ENCODE peak calls at places on chromosomes 3 and 15, in six cellular contexts. L is HCT116, E is stomach, N is GM12892, F is GM12891, D is GM12878. G is an unnamed sample.

GRCh38 chr3:10546887-10547286 is 41.5 kb upstream of the ATP2B2 start:
- DNase-seq in L (no peak), F (no peak), N (no peak), E (no peak), D (no peak), G (no peak)

GRCh38 chr15:39360417-39360816 is 220.5 kb upstream of the THBS1 start:
- DNase-seq in E (no peak), D (no peak), F (no peak), N (no peak), L (no peak), G (no peak)

GRCh38 chr15:48695835-48696573 is 50.5 kb upstream of the FBN1 start:
- DNase-seq in L (no peak), N (no peak), F (no peak), E (no peak), D (no peak), G (no peak)

GRCh38 chr3:127959873-127960272 is 44.8 kb downstream of the KBTBD12 start:
- DNase-seq in F (no peak), D (no peak), E (peak), L (no peak), N (no peak), G (no peak)

GRCh38 chr3:19815805-19816204 is 118.2 kb downstream of the EFHB start:
- DNase-seq in L (no peak), F (no peak), D (no peak), N (no peak), E (no peak), G (no peak)

GRCh38 chr3:33128706-33129105 is 14.9 kb downstream of the CRTAP start:
- DNase-seq in D (no peak), F (no peak), N (no peak), L (no peak), E (no peak), G (no peak)

GRCh38 chr3:49092948-49093852 is 671 bp downstream of the QRICH1 start:
- DNase-seq in L (peak), F (peak), N (peak), D (peak), E (peak), G (peak)

GRCh38 chr3:100880072-100880471 is 113.1 kb downstream of the ABI3BP start:
- DNase-seq in E (no peak), N (no peak), F (no peak), D (no peak), L (no peak), G (no peak)

GRCh38 chr15:46996331-46996730 is 721.0 kb upstream of the SEMA6D start:
- DNase-seq in F (no peak), L (no peak), E (no peak), N (no peak), D (no peak), G (no peak)

GRCh38 chr15:43509002-43509922 is 8.1 kb upstream of the MAP1A start:
- DNase-seq in N (no peak), F (no peak), L (no peak), D (no peak), E (no peak), G (peak)

GRCh38 chr15:101250331-101250730 is 1.5 kb downstream of the CHSY1 start:
- DNase-seq in L (no peak), E (no peak), D (no peak), F (no peak), N (no peak), G (no peak)

GRCh38 chr15:95018888-95019545 is 787.7 kb downstream of the MCTP2 start:
- DNase-seq in D (no peak), F (no peak), N (no peak), L (no peak), E (no peak), G (no peak)

GRCh38 chr3:177300039-177300833 is 103.0 kb upstream of the TBL1XR1 start:
- DNase-seq in N (no peak), E (peak), L (no peak), F (no peak), D (peak), G (no peak)

GRCh38 chr3:175258763-175259162 is 399.6 kb downstream of the NAALADL2 start:
- DNase-seq in E (peak), D (no peak), N (no peak), F (no peak), L (no peak), G (no peak)

GRCh38 chr15:63491116-63491817 is 13.1 kb upstream of the USP3 start:
- DNase-seq in L (no peak), E (no peak), N (no peak), D (no peak), F (no peak), G (no peak)
- TF ChIP-seq POLR2A in L (no peak), E (no peak), N (no peak), D (no peak), F (no peak), G (no peak)

GRCh38 chr3:194633349-194634004 is at the start of gene TMEM44:
- DNase-seq in F (peak), E (peak), L (peak), D (peak), N (peak), G (peak)
- TF ChIP-seq POLR2AphosphoS5 in F (no peak), E (peak), L (peak), D (no peak), N (no peak), G (no peak)

GRCh38 chr3:184004483-184004882 is 13.2 kb downstream of the ABCC5 start:
- DNase-seq in L (no peak), D (no peak), E (no peak), N (no peak), F (no peak), G (no peak)

GRCh38 chr3:184002469-184002868 is 15.2 kb downstream of the ABCC5 start:
- DNase-seq in N (no peak), L (no peak), F (no peak), E (no peak), D (no peak), G (no peak)

GRCh38 chr3:184003187-184003967 is 14.3 kb downstream of the ABCC5 start:
- DNase-seq in N (no peak), D (no peak), L (no peak), E (no peak), F (no peak), G (no peak)

GRCh38 chr3:184008161-184008560 is 9.5 kb downstream of the ABCC5 start:
- DNase-seq in F (no peak), E (no peak), L (no peak), N (no peak), D (no peak), G (no peak)

GRCh38 chr3:184005981-184006507 is 11.6 kb downstream of the ABCC5 start:
- DNase-seq in L (peak), E (peak), D (peak), N (peak), F (peak), G (peak)
- TF ChIP-seq POLR2A in L (no peak), E (no peak), D (no peak), N (no peak), F (no peak), G (no peak)

DNA sequence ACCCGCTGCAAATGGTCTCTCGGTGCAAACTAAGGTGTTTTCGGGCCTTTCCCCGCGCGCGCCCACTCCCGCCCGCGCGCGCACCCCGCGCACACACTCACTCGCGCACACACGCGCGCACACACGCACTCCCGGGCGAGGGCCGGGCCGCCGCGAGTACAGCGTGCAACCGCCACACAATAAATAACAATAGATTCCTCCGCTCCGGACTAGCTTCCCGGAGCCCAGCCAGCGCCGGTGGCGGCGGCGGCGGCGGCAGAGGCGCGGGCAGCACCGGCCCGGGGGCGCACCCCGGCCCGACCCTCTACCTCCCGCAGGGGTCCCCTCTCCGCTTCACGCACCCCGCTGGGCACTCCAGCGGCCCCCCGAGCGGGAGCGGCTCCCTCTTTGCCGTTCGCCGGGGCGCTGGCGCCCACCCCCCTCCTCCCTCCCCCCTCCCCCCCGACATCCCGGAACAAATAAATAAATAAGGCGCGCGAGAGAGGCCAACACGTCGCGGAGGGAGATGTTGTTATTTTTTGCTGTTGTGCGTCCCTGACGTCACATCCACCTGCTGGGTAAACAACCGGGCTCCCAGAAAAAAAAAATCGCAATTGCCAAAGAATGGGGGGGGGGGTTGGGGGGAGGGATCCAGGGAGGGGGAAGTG is at the start of gene FOXP1:
- DNase-seq in L (peak), E (peak), D (no peak), N (no peak), F (no peak), G (peak)
- TF ChIP-seq POLR2AphosphoS5 in L (peak), E (peak), D (no peak), N (no peak), F (no peak), G (peak)

GRCh38 chr3:196076721-196077120 is 5.2 kb downstream of the TFRC start:
- DNase-seq in N (no peak), F (no peak), E (no peak), L (no peak), D (no peak), G (no peak)
- TF ChIP-seq POLR2A in N (no peak), F (no peak), E (no peak), L (no peak), D (no peak), G (no peak)

DNA sequence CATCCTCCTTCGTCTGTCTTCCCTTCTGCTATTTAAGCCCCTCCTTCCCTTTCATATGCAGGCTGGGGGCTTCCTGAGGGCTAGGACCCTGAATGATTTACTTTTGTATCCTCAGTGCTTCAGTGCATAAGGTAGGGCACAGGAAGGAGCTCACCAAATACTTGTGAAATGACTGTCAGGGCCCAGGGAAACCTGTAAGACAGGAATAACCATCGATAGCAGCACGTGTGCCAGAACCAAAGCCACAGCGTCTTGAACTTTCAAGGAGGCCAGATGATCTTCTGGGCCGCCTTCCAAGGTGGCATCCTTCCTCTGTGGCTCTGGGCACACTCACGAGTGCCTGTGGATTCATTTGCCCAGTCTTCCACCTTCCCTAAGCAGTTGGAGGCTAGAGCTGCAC is 3.9 kb downstream of the TMED3 start:
- DNase-seq in L (no peak), D (no peak), F (no peak), E (peak), N (no peak), G (no peak)
- TF ChIP-seq POLR2AphosphoS5 in L (no peak), D (no peak), F (no peak), E (peak), N (no peak), G (no peak)

GRCh38 chr15:64893481-64894394 is 18.0 kb upstream of the ANKDD1A start:
- DNase-seq in L (peak), D (peak), N (peak), F (peak), E (peak), G (peak)
- TF ChIP-seq POLR2A in L (no peak), D (peak), N (peak), F (peak), E (no peak), G (no peak)

G was measured in sigmoid colon.